ENCODE peak calls at places on chromosomes 3 and 15, in five cellular contexts. One of them, this sample, is unnamed.

GRCh38 chr15:57562220-57562769 is 29.4 kb upstream of the MYZAP start:
- DNase-seq in stomach: no peak
- DNase-seq in H1: no peak
- DNase-seq in Panc1: no peak
- DNase-seq in endothelial cell of umbilical vein: no peak
- DNase-seq in this sample: no peak

GRCh38 chr3:87350367-87351199 is 74.2 kb upstream of the POU1F1 start:
- DNase-seq in stomach: no peak
- DNase-seq in H1: no peak
- DNase-seq in Panc1: peak; percentile 33
- DNase-seq in endothelial cell of umbilical vein: peak; percentile 67
- DNase-seq in this sample: no peak

GRCh38 chr3:44914936-44915335 is 40.5 kb downstream of the TGM4 start:
- DNase-seq in stomach: no peak
- DNase-seq in H1: no peak
- DNase-seq in Panc1: no peak
- DNase-seq in endothelial cell of umbilical vein: peak; percentile 19
- DNase-seq in this sample: no peak

GRCh38 chr3:63167113-63167512 is 111.0 kb upstream of the SYNPR start:
- DNase-seq in stomach: no peak
- DNase-seq in H1: no peak
- DNase-seq in Panc1: no peak
- DNase-seq in endothelial cell of umbilical vein: no peak
- DNase-seq in this sample: no peak

GRCh38 chr15:70242962-70243685 is 145.4 kb upstream of the TLE3 start:
- DNase-seq in stomach: no peak
- DNase-seq in H1: no peak
- DNase-seq in Panc1: no peak
- DNase-seq in endothelial cell of umbilical vein: no peak
- DNase-seq in this sample: no peak

GRCh38 chr3:16132926-16133325 is 41.6 kb upstream of the GALNT15 start:
- DNase-seq in stomach: no peak
- DNase-seq in H1: no peak
- DNase-seq in Panc1: no peak
- DNase-seq in endothelial cell of umbilical vein: no peak
- DNase-seq in this sample: no peak

GRCh38 chr3:119175869-119176756 is 2.7 kb downstream of the UPK1B start:
- DNase-seq in stomach: peak; percentile 46
- DNase-seq in H1: no peak
- DNase-seq in Panc1: peak; percentile 2
- DNase-seq in endothelial cell of umbilical vein: no peak
- DNase-seq in this sample: no peak

GRCh38 chr3:28103871-28104270 is 137.5 kb upstream of the CMC1 start:
- DNase-seq in stomach: no peak
- DNase-seq in H1: no peak
- DNase-seq in Panc1: no peak
- DNase-seq in endothelial cell of umbilical vein: no peak
- DNase-seq in this sample: no peak

GRCh38 chr3:17833786-17834559 is 91.5 kb upstream of the TBC1D5 start:
- DNase-seq in stomach: no peak
- DNase-seq in H1: no peak
- DNase-seq in Panc1: no peak
- DNase-seq in endothelial cell of umbilical vein: no peak
- DNase-seq in this sample: no peak

GRCh38 chr3:171415070-171415469 is 45.1 kb downstream of the TNIK start:
- DNase-seq in stomach: no peak
- DNase-seq in H1: no peak
- DNase-seq in Panc1: no peak
- DNase-seq in endothelial cell of umbilical vein: no peak
- DNase-seq in this sample: no peak

GRCh38 chr3:111902534-111902933 is 43.5 kb downstream of the PHLDB2 start:
- DNase-seq in stomach: no peak
- DNase-seq in H1: no peak
- DNase-seq in Panc1: no peak
- DNase-seq in endothelial cell of umbilical vein: no peak
- DNase-seq in this sample: no peak

GRCh38 chr3:45688882-45689786 is at the start of gene SACM1L:
- DNase-seq in stomach: peak; percentile 98
- DNase-seq in H1: peak; percentile 97
- DNase-seq in Panc1: peak; percentile 96
- DNase-seq in endothelial cell of umbilical vein: peak; percentile 99
- DNase-seq in this sample: peak; percentile 100

GRCh38 chr15:70504988-70505387 is 258.4 kb downstream of the UACA start:
- DNase-seq in stomach: no peak
- DNase-seq in H1: no peak
- DNase-seq in Panc1: no peak
- DNase-seq in endothelial cell of umbilical vein: no peak
- DNase-seq in this sample: no peak

GRCh38 chr3:14823910-14824629 is 5.3 kb downstream of the FGD5 start:
- DNase-seq in stomach: no peak
- DNase-seq in H1: no peak
- DNase-seq in Panc1: no peak
- DNase-seq in endothelial cell of umbilical vein: no peak
- DNase-seq in this sample: no peak

GRCh38 chr15:56619881-56620280 is 113.4 kb downstream of the ZNF280D start:
- DNase-seq in stomach: no peak
- DNase-seq in H1: no peak
- DNase-seq in Panc1: no peak
- DNase-seq in endothelial cell of umbilical vein: peak; percentile 34
- DNase-seq in this sample: no peak

GRCh38 chr3:8578282-8578681 is 66.3 kb downstream of the SSUH2 start:
- DNase-seq in stomach: no peak
- DNase-seq in H1: no peak
- DNase-seq in Panc1: no peak
- DNase-seq in endothelial cell of umbilical vein: no peak
- DNase-seq in this sample: no peak

GRCh38 chr15:83498801-83499200 is 51.7 kb downstream of the SH3GL3 start:
- DNase-seq in stomach: no peak
- DNase-seq in H1: peak; percentile 66
- DNase-seq in Panc1: no peak
- DNase-seq in endothelial cell of umbilical vein: no peak
- DNase-seq in this sample: no peak

GRCh38 chr3:156492801-156493261 is 62.1 kb downstream of the SSR3 start:
- DNase-seq in stomach: no peak
- DNase-seq in H1: no peak
- DNase-seq in Panc1: no peak
- DNase-seq in endothelial cell of umbilical vein: no peak
- DNase-seq in this sample: no peak

GRCh38 chr3:149198611-149199010 is 23.0 kb downstream of the CP start:
- DNase-seq in stomach: no peak
- DNase-seq in H1: peak; percentile 71
- DNase-seq in Panc1: no peak
- DNase-seq in endothelial cell of umbilical vein: no peak
- DNase-seq in this sample: no peak

GRCh38 chr3:55497250-55497649 is 10.1 kb upstream of the WNT5A start:
- DNase-seq in stomach: no peak
- DNase-seq in H1: no peak
- DNase-seq in Panc1: no peak
- DNase-seq in endothelial cell of umbilical vein: no peak
- DNase-seq in this sample: no peak

GRCh38 chr3:53645754-53646153 is 151.3 kb downstream of the CACNA1D start:
- DNase-seq in stomach: no peak
- DNase-seq in H1: no peak
- DNase-seq in Panc1: no peak
- DNase-seq in endothelial cell of umbilical vein: no peak
- DNase-seq in this sample: no peak

GRCh38 chr3:194521514-194522260 is 34.9 kb upstream of the ATP13A3 start:
- DNase-seq in stomach: no peak
- DNase-seq in H1: no peak
- DNase-seq in Panc1: no peak
- DNase-seq in endothelial cell of umbilical vein: peak; percentile 69
- DNase-seq in this sample: no peak

GRCh38 chr3:104856743-104857142 is 510.0 kb upstream of the ALCAM start:
- DNase-seq in stomach: no peak
- DNase-seq in H1: no peak
- DNase-seq in Panc1: no peak
- DNase-seq in endothelial cell of umbilical vein: no peak
- DNase-seq in this sample: no peak

GRCh38 chr3:184176377-184177330 is 2.0 kb downstream of the AP2M1 start:
- DNase-seq in stomach: peak; percentile 45
- DNase-seq in H1: peak; percentile 85
- DNase-seq in Panc1: no peak
- DNase-seq in endothelial cell of umbilical vein: peak; percentile 90
- DNase-seq in this sample: no peak

GRCh38 chr3:127003601-127004280 is 20.8 kb downstream of the PLXNA1 start:
- DNase-seq in stomach: no peak
- DNase-seq in H1: no peak
- DNase-seq in Panc1: no peak
- DNase-seq in endothelial cell of umbilical vein: no peak
- DNase-seq in this sample: no peak

GRCh38 chr3:160162440-160162839 is 62.8 kb upstream of the C3orf80 start:
- DNase-seq in stomach: no peak
- DNase-seq in H1: peak; percentile 47
- DNase-seq in Panc1: no peak
- DNase-seq in endothelial cell of umbilical vein: no peak
- DNase-seq in this sample: no peak

GRCh38 chr3:184315871-184316661 is 1.7 kb downstream of the EIF4G1 start:
- DNase-seq in stomach: no peak
- DNase-seq in H1: no peak
- DNase-seq in Panc1: no peak
- DNase-seq in endothelial cell of umbilical vein: no peak
- DNase-seq in this sample: no peak

GRCh38 chr3:47348411-47349154 is 32.2 kb upstream of the PTPN23 start:
- DNase-seq in stomach: no peak
- DNase-seq in H1: no peak
- DNase-seq in Panc1: no peak
- DNase-seq in endothelial cell of umbilical vein: no peak
- DNase-seq in this sample: no peak

GRCh38 chr15:98083203-98083910 is 122.9 kb downstream of the ARRDC4 start:
- DNase-seq in stomach: no peak
- DNase-seq in H1: no peak
- DNase-seq in Panc1: no peak
- DNase-seq in endothelial cell of umbilical vein: no peak
- DNase-seq in this sample: no peak

GRCh38 chr3:151770941-151771340 is 37.2 kb downstream of the AADACL2 start:
- DNase-seq in stomach: peak; percentile 73
- DNase-seq in H1: no peak
- DNase-seq in Panc1: no peak
- DNase-seq in endothelial cell of umbilical vein: peak; percentile 79
- DNase-seq in this sample: no peak

DNA sequence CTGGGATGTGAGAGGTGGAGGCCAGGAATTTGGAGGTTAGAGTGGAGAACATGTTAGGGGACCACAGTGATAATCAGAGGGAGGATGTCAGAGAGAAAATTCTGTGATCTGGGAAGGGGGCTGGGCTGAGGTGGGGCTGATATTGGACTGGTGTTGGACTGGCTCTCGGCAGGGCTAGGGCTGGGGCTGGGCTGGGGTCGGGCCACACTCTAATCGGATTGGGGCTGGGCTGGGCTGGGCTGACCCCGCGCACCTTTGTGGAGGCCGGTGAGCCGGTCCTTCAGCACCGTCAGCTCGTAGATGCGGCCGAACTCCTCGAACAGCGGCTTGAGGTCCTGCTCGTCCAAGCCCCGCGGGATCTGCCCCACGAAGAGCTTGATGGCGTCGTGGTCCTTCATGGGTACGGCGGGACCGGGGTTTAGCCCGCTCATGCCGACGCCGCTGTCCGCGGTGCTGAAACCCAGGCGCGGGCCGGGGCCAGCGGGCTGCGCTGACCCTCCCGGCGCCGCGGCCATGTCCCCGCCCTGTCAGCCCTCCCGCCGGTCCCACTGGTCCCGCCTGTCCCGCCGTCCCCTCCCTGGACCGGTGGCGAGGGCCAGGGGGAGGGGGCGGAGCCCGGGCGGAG is 485 bp downstream of the CELF6 start:
- DNase-seq in stomach: peak; percentile 75
- DNase-seq in H1: peak; percentile 53
- DNase-seq in Panc1: no peak
- DNase-seq in endothelial cell of umbilical vein: peak; percentile 53
- DNase-seq in this sample: peak; percentile 58
- TF ChIP-seq POLR2AphosphoS5 in stomach: no peak
- TF ChIP-seq POLR2AphosphoS5 in H1: no peak
- TF ChIP-seq POLR2AphosphoS5 in Panc1: no peak
- TF ChIP-seq POLR2AphosphoS5 in endothelial cell of umbilical vein: peak; percentile 20
- TF ChIP-seq POLR2AphosphoS5 in this sample: no peak

GRCh38 chr3:165185707-165186327 is 10.4 kb downstream of the SLITRK3 start:
- DNase-seq in stomach: peak; percentile 49
- DNase-seq in H1: no peak
- DNase-seq in Panc1: peak; percentile 32
- DNase-seq in endothelial cell of umbilical vein: peak; percentile 35
- DNase-seq in this sample: no peak
- TF ChIP-seq CTCF in stomach: peak; percentile 51
- TF ChIP-seq CTCF in H1: peak; percentile 81
- TF ChIP-seq CTCF in Panc1: peak; percentile 89
- TF ChIP-seq CTCF in endothelial cell of umbilical vein: peak; percentile 73
- TF ChIP-seq CTCF in this sample: peak; percentile 54

GRCh38 chr3:178001670-178002101 is 534.5 kb upstream of the KCNMB2 start:
- DNase-seq in stomach: no peak
- DNase-seq in H1: no peak
- DNase-seq in Panc1: no peak
- DNase-seq in endothelial cell of umbilical vein: no peak
- DNase-seq in this sample: no peak
- H3K4me3 ChIP-seq in stomach: no peak overlapping the region
- H3K4me3 ChIP-seq in H1: no peak overlapping the region
- H3K4me3 ChIP-seq in Panc1: no peak overlapping the region
- H3K4me3 ChIP-seq in endothelial cell of umbilical vein: no peak overlapping the region
- H3K4me3 ChIP-seq in this sample: no peak overlapping the region

GRCh38 chr15:39788108-39788507 is 5.5 kb upstream of the FSIP1 start:
- DNase-seq in stomach: no peak
- DNase-seq in H1: no peak
- DNase-seq in Panc1: no peak
- DNase-seq in endothelial cell of umbilical vein: peak; percentile 34
- DNase-seq in this sample: no peak

GRCh38 chr15:39792025-39792893 is 9.6 kb upstream of the FSIP1 start:
- DNase-seq in stomach: no peak
- DNase-seq in H1: no peak
- DNase-seq in Panc1: no peak
- DNase-seq in endothelial cell of umbilical vein: no peak
- DNase-seq in this sample: no peak

GRCh38 chr15:39787479-39787878 is 4.8 kb upstream of the FSIP1 start:
- DNase-seq in stomach: no peak
- DNase-seq in H1: no peak
- DNase-seq in Panc1: no peak
- DNase-seq in endothelial cell of umbilical vein: peak; percentile 23
- DNase-seq in this sample: no peak

GRCh38 chr15:39788800-39789565 is 6.3 kb upstream of the FSIP1 start:
- DNase-seq in stomach: no peak
- DNase-seq in H1: no peak
- DNase-seq in Panc1: no peak
- DNase-seq in endothelial cell of umbilical vein: no peak
- DNase-seq in this sample: no peak

GRCh38 chr15:39789736-39790135 is 7.1 kb upstream of the FSIP1 start:
- DNase-seq in stomach: no peak
- DNase-seq in H1: no peak
- DNase-seq in Panc1: no peak
- DNase-seq in endothelial cell of umbilical vein: no peak
- DNase-seq in this sample: no peak
- TF ChIP-seq POLR2AphosphoS5 in stomach: no peak
- TF ChIP-seq POLR2AphosphoS5 in H1: no peak
- TF ChIP-seq POLR2AphosphoS5 in Panc1: no peak
- TF ChIP-seq POLR2AphosphoS5 in endothelial cell of umbilical vein: no peak
- TF ChIP-seq POLR2AphosphoS5 in this sample: no peak